ENCODE peak calls at places on chromosomes 2 and 18, in five cellular contexts. Y, C, N, L and K are unnamed samples.

GRCh38 chr18:45012286-45012685 is 331.6 kb downstream of the SETBP1 start:
- DNase-seq in Y (no peak), C (no peak), N (no peak), L (no peak), K (no peak)

GRCh38 chr2:240503375-240503774 is 54.4 kb downstream of the ANKMY1 start:
- DNase-seq in Y (no peak), C (no peak), N (no peak), L (no peak), K (no peak)

GRCh38 chr2:29455202-29455885 is 340.1 kb downstream of the CLIP4 start:
- DNase-seq in Y (no peak), C (no peak), N (no peak), L (peak), K (no peak)

GRCh38 chr2:127406454-127406853 is 11.8 kb upstream of the PROC start:
- DNase-seq in Y (no peak), C (no peak), N (no peak), L (peak), K (peak)

GRCh38 chr2:96157649-96158553 is 12.7 kb upstream of the DUSP2 start:
- DNase-seq in Y (peak), C (no peak), N (no peak), L (no peak), K (no peak)

GRCh38 chr2:178829299-178829698 is 22.1 kb upstream of the TTN start:
- DNase-seq in Y (no peak), C (no peak), N (no peak), L (peak), K (no peak)

GRCh38 chr18:3340682-3341097 is 78.8 kb downstream of the MYL12B start:
- DNase-seq in Y (no peak), C (no peak), N (no peak), L (no peak), K (no peak)

GRCh38 chr2:7900593-7900992 is 781.3 kb upstream of the ID2 start:
- DNase-seq in Y (no peak), C (no peak), N (no peak), L (no peak), K (peak)

GRCh38 chr2:136054856-136055255 is 63.1 kb downstream of the CXCR4 start:
- DNase-seq in Y (no peak), C (no peak), N (no peak), L (no peak), K (no peak)

GRCh38 chr2:241922396-241922795 is 52.9 kb downstream of the RTP5 start:
- DNase-seq in Y (no peak), C (no peak), N (no peak), L (no peak), K (no peak)

GRCh38 chr2:222242532-222242931 is 56.3 kb downstream of the PAX3 start:
- DNase-seq in Y (no peak), C (no peak), N (no peak), L (no peak), K (peak)

DNA sequence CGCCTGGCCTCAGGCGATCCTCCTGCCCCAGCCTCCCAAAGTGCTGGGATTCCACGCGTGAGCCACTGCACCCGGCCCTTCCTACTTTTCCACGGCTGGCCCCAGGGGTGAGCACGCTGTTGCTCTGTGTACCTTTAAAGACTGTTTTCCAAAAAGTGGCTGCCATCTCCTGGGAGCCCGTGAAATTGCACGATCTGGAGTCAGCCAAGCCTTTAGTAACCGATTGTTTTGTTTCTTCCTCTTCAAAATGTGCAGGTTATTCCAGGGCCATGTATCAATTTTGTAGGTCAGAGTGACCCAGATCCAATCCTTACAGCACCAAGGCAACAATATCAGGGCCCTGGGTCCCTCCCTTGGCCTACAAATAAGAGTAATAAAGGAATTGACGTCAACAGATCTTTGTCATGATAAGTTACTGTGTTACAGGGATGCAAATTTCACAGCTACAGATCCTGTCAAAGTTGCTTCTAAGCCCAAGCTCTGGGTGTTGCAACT is 135.6 kb upstream of the ZNF236 start:
- DNase-seq in Y (peak), C (peak), N (peak), L (peak), K (peak)
- TF ChIP-seq CTCF in Y (peak), C (peak), N (peak), L (peak), K (peak)

GRCh38 chr2:61763605-61764034 is 90.2 kb downstream of the FAM161A start:
- DNase-seq in Y (no peak), C (peak), N (peak), L (peak), K (peak)

GRCh38 chr2:61759718-61760117 is 94.1 kb downstream of the FAM161A start:
- DNase-seq in Y (no peak), C (peak), N (no peak), L (peak), K (peak)

GRCh38 chr2:61769093-61769675 is 84.7 kb downstream of the FAM161A start:
- DNase-seq in Y (no peak), C (no peak), N (no peak), L (no peak), K (peak)

GRCh38 chr2:61762292-61762691 is 91.6 kb downstream of the FAM161A start:
- DNase-seq in Y (no peak), C (no peak), N (no peak), L (no peak), K (no peak)

GRCh38 chr2:61764035-61764800 is 89.6 kb downstream of the FAM161A start:
- DNase-seq in Y (peak), C (peak), N (peak), L (peak), K (peak)
- TF ChIP-seq CTCF in Y (no peak), C (no peak), N (peak), L (no peak), K (no peak)

GRCh38 chr18:34261865-34262780 is 37.4 kb upstream of the NOL4 start:
- DNase-seq in Y (no peak), C (no peak), N (no peak), L (no peak), K (no peak)
- TF ChIP-seq CTCF in Y (no peak), C (no peak), N (no peak), L (no peak), K (no peak)

DNA sequence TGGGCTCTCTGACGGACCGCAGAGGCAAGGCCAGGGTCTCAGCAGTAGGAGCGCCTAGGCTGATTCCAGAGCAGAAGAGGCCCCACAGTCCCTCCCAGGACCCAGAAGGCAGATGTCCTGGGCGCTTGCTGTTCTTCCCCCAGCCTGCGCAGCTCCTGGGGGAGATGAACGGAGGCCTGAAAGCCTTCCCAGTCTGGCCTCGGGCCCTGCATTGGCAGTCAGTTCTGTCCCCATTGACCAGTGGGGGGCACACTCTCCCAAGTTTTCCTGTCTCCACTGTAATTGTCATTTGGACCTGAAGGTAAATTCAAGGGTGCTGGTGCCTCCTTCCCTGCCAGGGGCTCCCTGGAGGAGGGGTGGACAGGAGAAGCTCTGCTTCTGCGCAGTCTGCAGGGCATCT is 345.7 kb downstream of the CYP26B1 start:
- DNase-seq in Y (no peak), C (no peak), N (no peak), L (peak), K (peak)
- TF ChIP-seq CTCF in Y (no peak), C (peak), N (no peak), L (peak), K (peak)

DNA sequence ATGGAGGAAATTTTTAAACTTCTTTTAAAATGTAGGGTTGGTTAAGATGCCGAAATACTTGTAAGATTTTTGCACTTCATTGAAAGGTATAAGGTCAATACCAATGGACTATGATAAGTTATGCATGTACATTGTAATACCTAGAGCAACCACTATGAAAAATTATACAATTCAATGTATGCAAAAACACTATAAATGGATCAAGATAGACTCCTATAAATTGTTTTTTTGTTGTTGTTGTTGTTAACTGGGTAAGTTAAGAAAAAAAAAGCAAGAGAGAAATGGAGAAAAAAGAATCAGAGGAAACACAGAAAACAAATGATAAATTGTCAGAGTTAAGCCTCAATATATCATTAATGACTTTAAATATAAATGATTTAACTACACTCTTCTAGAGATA is 421.2 kb downstream of the TMEM182 start:
- DNase-seq in Y (no peak), C (no peak), N (no peak), L (no peak), K (no peak)
- TF ChIP-seq CTCF in Y (no peak), C (no peak), N (no peak), L (no peak), K (no peak)

GRCh38 chr18:902179-902718 is 2.4 kb upstream of the ADCYAP1 start:
- DNase-seq in Y (no peak), C (no peak), N (no peak), L (peak), K (no peak)
- TF ChIP-seq CTCF in Y (no peak), C (no peak), N (no peak), L (no peak), K (no peak)

GRCh38 chr18:65753520-65753919 is 2.7 kb downstream of the CDH7 start:
- DNase-seq in Y (no peak), C (no peak), N (no peak), L (no peak), K (peak)
- TF ChIP-seq CTCF in Y (no peak), C (no peak), N (no peak), L (no peak), K (peak)

GRCh38 chr2:139946690-139947089 is 1166.5 kb upstream of the NXPH2 start:
- DNase-seq in Y (no peak), C (no peak), N (no peak), L (no peak), K (peak)
- TF ChIP-seq CTCF in Y (no peak), C (no peak), N (no peak), L (no peak), K (peak)

GRCh38 chr2:8987413-8987812 is 16.1 kb downstream of the MBOAT2 start:
- DNase-seq in Y (no peak), C (no peak), N (no peak), L (peak), K (no peak)

GRCh38 chr2:8984152-8984551 is 19.3 kb downstream of the MBOAT2 start:
- DNase-seq in Y (no peak), C (no peak), N (no peak), L (peak), K (no peak)

GRCh38 chr2:8985561-8986326 is 17.7 kb downstream of the MBOAT2 start:
- DNase-seq in Y (no peak), C (no peak), N (no peak), L (no peak), K (no peak)

GRCh38 chr2:8984855-8985254 is 18.6 kb downstream of the MBOAT2 start:
- DNase-seq in Y (no peak), C (no peak), N (no peak), L (peak), K (no peak)

DNA sequence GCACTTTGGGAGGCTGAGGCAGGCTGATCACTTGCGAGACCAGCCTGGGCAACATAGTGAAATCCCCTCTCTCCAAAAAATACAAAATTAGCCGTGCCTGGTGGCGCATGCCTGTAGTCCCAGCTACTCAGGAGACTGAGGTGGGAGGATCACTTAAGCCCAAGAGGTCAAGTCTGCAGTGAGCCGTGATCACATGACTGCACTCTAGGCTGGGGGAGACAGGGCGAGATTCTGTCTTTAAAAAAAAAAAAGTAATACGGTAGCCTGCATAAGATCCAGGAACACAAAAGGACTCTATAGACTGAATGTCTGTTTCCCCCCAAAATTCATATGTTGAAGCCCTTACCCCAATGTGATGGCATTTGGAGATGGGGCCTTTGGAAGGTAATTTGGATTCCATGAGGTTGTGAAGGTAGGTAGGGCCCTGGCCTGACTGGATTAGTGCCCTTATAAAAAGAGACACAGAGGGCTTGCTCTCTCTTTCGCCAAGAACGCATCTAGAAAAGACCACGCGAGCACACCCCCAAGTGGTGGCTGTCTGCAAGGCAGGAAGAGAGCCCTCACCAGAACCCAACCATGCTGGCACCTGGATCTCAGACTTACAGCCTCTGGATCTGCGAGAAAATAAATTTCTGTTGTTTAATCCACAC is 17.0 kb downstream of the MBOAT2 start:
- DNase-seq in Y (no peak), C (no peak), N (no peak), L (no peak), K (no peak)
- TF ChIP-seq CTCF in Y (no peak), C (peak), N (no peak), L (peak), K (no peak)

GRCh38 chr2:232365621-232366321 is 12.8 kb upstream of the ALPP start:
- DNase-seq in Y (no peak), C (peak), N (no peak), L (peak), K (peak)
- TF ChIP-seq CTCF in Y (no peak), C (peak), N (no peak), L (peak), K (peak)